ENCODE peak calls at places on chromosomes 5 and 9, in six cellular contexts. One of them, this sample, is unnamed. For H3K4me1, the result is how much of the 10 kb centered on the place peaks cover.

GRCh38 chr5:96758621-96759020 is 49.1 kb downstream of the ERAP1 start:
- DNase-seq in neuronal stem cell: no peak
- DNase-seq in trophoblast cell: no peak
- DNase-seq in mesenchymal stem cell: no peak
- DNase-seq in IMR-90: peak
- DNase-seq in H1: no peak
- DNase-seq in this sample: no peak

GRCh38 chr5:1846583-1846982 is 36.1 kb downstream of the IRX4 start:
- DNase-seq in mesenchymal stem cell: no peak
- DNase-seq in IMR-90: no peak
- DNase-seq in neuronal stem cell: no peak
- DNase-seq in trophoblast cell: no peak
- DNase-seq in H1: no peak
- DNase-seq in this sample: no peak

GRCh38 chr5:109656829-109657228 is 32.9 kb upstream of the MAN2A1 start:
- DNase-seq in neuronal stem cell: no peak
- DNase-seq in H1: no peak
- DNase-seq in mesenchymal stem cell: peak
- DNase-seq in trophoblast cell: peak
- DNase-seq in IMR-90: peak
- DNase-seq in this sample: no peak

GRCh38 chr9:99962685-99963261 is 56.3 kb downstream of the STX17 start:
- DNase-seq in mesenchymal stem cell: peak
- DNase-seq in neuronal stem cell: no peak
- DNase-seq in H1: no peak
- DNase-seq in trophoblast cell: no peak
- DNase-seq in IMR-90: peak
- DNase-seq in this sample: no peak

GRCh38 chr9:36161187-36161586 is 8.0 kb upstream of the CCIN start:
- DNase-seq in mesenchymal stem cell: peak
- DNase-seq in neuronal stem cell: no peak
- DNase-seq in trophoblast cell: no peak
- DNase-seq in H1: no peak
- DNase-seq in IMR-90: peak
- DNase-seq in this sample: no peak

GRCh38 chr9:109012876-109013677 is at the start of gene CTNNAL1:
- DNase-seq in H1: peak
- DNase-seq in neuronal stem cell: peak
- DNase-seq in IMR-90: peak
- DNase-seq in mesenchymal stem cell: peak
- DNase-seq in trophoblast cell: peak
- DNase-seq in this sample: peak

GRCh38 chr9:131095666-131096489 is 453 bp upstream of the AIF1L start:
- DNase-seq in neuronal stem cell: peak
- DNase-seq in H1: peak
- DNase-seq in mesenchymal stem cell: peak
- DNase-seq in trophoblast cell: peak
- DNase-seq in IMR-90: no peak
- DNase-seq in this sample: peak

GRCh38 chr9:5042661-5043178 is 57.6 kb downstream of the JAK2 start:
- DNase-seq in mesenchymal stem cell: no peak
- DNase-seq in IMR-90: no peak
- DNase-seq in neuronal stem cell: no peak
- DNase-seq in trophoblast cell: no peak
- DNase-seq in H1: no peak
- DNase-seq in this sample: no peak

GRCh38 chr9:28779240-28779639 is 1206.0 kb upstream of the C9orf72 start:
- DNase-seq in IMR-90: no peak
- DNase-seq in H1: no peak
- DNase-seq in trophoblast cell: peak
- DNase-seq in mesenchymal stem cell: peak
- DNase-seq in neuronal stem cell: no peak
- DNase-seq in this sample: no peak

GRCh38 chr5:76657091-76657490 is 33.9 kb upstream of the F2RL2 start:
- DNase-seq in H1: no peak
- DNase-seq in mesenchymal stem cell: no peak
- DNase-seq in neuronal stem cell: no peak
- DNase-seq in IMR-90: no peak
- DNase-seq in trophoblast cell: no peak
- DNase-seq in this sample: no peak

GRCh38 chr9:95808001-95808400 is 67.5 kb upstream of the ERCC6L2 start:
- DNase-seq in mesenchymal stem cell: peak
- DNase-seq in neuronal stem cell: no peak
- DNase-seq in H1: no peak
- DNase-seq in IMR-90: peak
- DNase-seq in trophoblast cell: peak
- DNase-seq in this sample: no peak

GRCh38 chr5:159469496-159470370 is 139.4 kb upstream of the IL12B start:
- DNase-seq in trophoblast cell: no peak
- DNase-seq in IMR-90: no peak
- DNase-seq in H1: no peak
- DNase-seq in neuronal stem cell: no peak
- DNase-seq in mesenchymal stem cell: no peak
- DNase-seq in this sample: no peak

GRCh38 chr9:80197661-80198060 is 625.9 kb downstream of the TLE4 start:
- DNase-seq in H1: no peak
- DNase-seq in neuronal stem cell: no peak
- DNase-seq in IMR-90: peak
- DNase-seq in mesenchymal stem cell: no peak
- DNase-seq in trophoblast cell: no peak
- DNase-seq in this sample: no peak

GRCh38 chr5:79702606-79703380 is 13.2 kb downstream of the CMYA5 start:
- DNase-seq in trophoblast cell: peak
- DNase-seq in IMR-90: no peak
- DNase-seq in neuronal stem cell: no peak
- DNase-seq in mesenchymal stem cell: peak
- DNase-seq in H1: no peak
- DNase-seq in this sample: peak

GRCh38 chr5:61678966-61679365 is 346.9 kb downstream of the ZSWIM6 start:
- DNase-seq in H1: no peak
- DNase-seq in IMR-90: no peak
- DNase-seq in neuronal stem cell: no peak
- DNase-seq in trophoblast cell: no peak
- DNase-seq in mesenchymal stem cell: no peak
- DNase-seq in this sample: peak

GRCh38 chr5:77839691-77840090 is 63.6 kb upstream of the TBCA start:
- DNase-seq in H1: no peak
- DNase-seq in mesenchymal stem cell: no peak
- DNase-seq in IMR-90: no peak
- DNase-seq in trophoblast cell: peak
- DNase-seq in neuronal stem cell: no peak
- DNase-seq in this sample: no peak

GRCh38 chr5:2865856-2866546 is 114.5 kb upstream of the IRX2 start:
- DNase-seq in IMR-90: no peak
- DNase-seq in mesenchymal stem cell: no peak
- DNase-seq in trophoblast cell: no peak
- DNase-seq in H1: no peak
- DNase-seq in neuronal stem cell: no peak
- DNase-seq in this sample: no peak

GRCh38 chr9:5976668-5977397 is 38.6 kb downstream of the RANBP6 start:
- DNase-seq in neuronal stem cell: no peak
- DNase-seq in trophoblast cell: no peak
- DNase-seq in mesenchymal stem cell: peak
- DNase-seq in IMR-90: peak
- DNase-seq in H1: no peak
- DNase-seq in this sample: no peak

GRCh38 chr9:120928720-120929389 is 2.3 kb upstream of the TRAF1 start:
- DNase-seq in IMR-90: no peak
- DNase-seq in H1: no peak
- DNase-seq in trophoblast cell: peak
- DNase-seq in mesenchymal stem cell: peak
- DNase-seq in neuronal stem cell: peak
- DNase-seq in this sample: peak

GRCh38 chr9:97889941-97890557 is 32.3 kb downstream of the TRMO start:
- DNase-seq in IMR-90: no peak
- DNase-seq in mesenchymal stem cell: peak
- DNase-seq in neuronal stem cell: peak
- DNase-seq in H1: no peak
- DNase-seq in trophoblast cell: peak
- DNase-seq in this sample: peak

GRCh38 chr5:150300496-150301169 is 2.1 kb downstream of the ARSI start:
- DNase-seq in trophoblast cell: no peak
- DNase-seq in H1: no peak
- DNase-seq in IMR-90: no peak
- DNase-seq in neuronal stem cell: no peak
- DNase-seq in mesenchymal stem cell: no peak
- DNase-seq in this sample: peak

GRCh38 chr5:150299571-150300327 is 3.0 kb downstream of the ARSI start:
- DNase-seq in IMR-90: no peak
- DNase-seq in mesenchymal stem cell: no peak
- DNase-seq in H1: no peak
- DNase-seq in neuronal stem cell: no peak
- DNase-seq in trophoblast cell: peak
- DNase-seq in this sample: peak

GRCh38 chr5:150301901-150302300 is 804 bp downstream of the ARSI start:
- DNase-seq in neuronal stem cell: no peak
- DNase-seq in mesenchymal stem cell: no peak
- DNase-seq in H1: no peak
- DNase-seq in IMR-90: no peak
- DNase-seq in trophoblast cell: no peak
- DNase-seq in this sample: peak

GRCh38 chr5:150302301-150303069 is at the start of gene ARSI:
- DNase-seq in neuronal stem cell: peak
- DNase-seq in IMR-90: no peak
- DNase-seq in mesenchymal stem cell: peak
- DNase-seq in H1: no peak
- DNase-seq in trophoblast cell: peak
- DNase-seq in this sample: peak

GRCh38 chr5:150301170-150301505 is 1.6 kb downstream of the ARSI start:
- DNase-seq in trophoblast cell: no peak
- DNase-seq in neuronal stem cell: no peak
- DNase-seq in H1: no peak
- DNase-seq in IMR-90: peak
- DNase-seq in mesenchymal stem cell: peak
- DNase-seq in this sample: no peak
- H3K4me3 ChIP-seq in trophoblast cell: no peak
- H3K4me3 ChIP-seq in neuronal stem cell: no peak
- H3K4me3 ChIP-seq in H1: no peak
- H3K4me3 ChIP-seq in IMR-90: peak
- H3K4me3 ChIP-seq in mesenchymal stem cell: no peak
- H3K4me3 ChIP-seq in this sample: no peak

GRCh38 chr9:3087697-3088096 is 243.8 kb upstream of the PUM3 start:
- DNase-seq in IMR-90: no peak
- DNase-seq in neuronal stem cell: no peak
- DNase-seq in H1: no peak
- DNase-seq in trophoblast cell: no peak
- DNase-seq in mesenchymal stem cell: no peak
- DNase-seq in this sample: peak

DNA sequence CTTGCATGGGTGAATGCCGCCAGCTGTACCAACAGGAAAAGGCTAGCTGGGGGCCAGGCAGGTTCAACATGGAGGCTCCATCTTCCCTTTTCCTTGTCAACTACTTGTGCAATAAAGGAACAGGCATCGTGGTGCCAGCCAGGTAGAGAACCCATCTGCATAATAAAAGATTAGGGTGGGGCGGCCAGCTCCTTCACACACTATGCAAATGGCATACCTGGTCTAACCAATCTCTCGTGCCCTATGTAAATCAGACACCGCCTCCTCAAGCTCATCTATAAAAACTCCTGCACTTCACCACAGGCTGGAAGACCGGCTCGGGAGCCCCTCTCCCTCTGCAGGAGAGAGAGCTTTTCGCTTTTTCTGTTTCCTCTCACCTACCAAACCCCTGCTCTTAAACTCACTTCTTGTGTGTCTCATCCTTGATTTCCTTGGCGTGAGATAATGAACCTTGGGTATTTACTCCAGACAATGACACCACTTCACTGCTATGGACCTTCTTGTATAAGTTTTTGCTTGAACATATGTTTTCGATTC is 244.3 kb upstream of the PUM3 start:
- DNase-seq in H1: peak
- DNase-seq in IMR-90: no peak
- DNase-seq in mesenchymal stem cell: no peak
- DNase-seq in trophoblast cell: no peak
- DNase-seq in neuronal stem cell: no peak
- DNase-seq in this sample: peak
- H2BK120ac ChIP-seq in H1: no peak
- H2BK120ac ChIP-seq in IMR-90: no peak
- H2BK120ac ChIP-seq in mesenchymal stem cell: no peak
- H2BK120ac ChIP-seq in trophoblast cell: no peak
- H2BK120ac ChIP-seq in neuronal stem cell: no peak
- H2BK120ac ChIP-seq in this sample: no peak

GRCh38 chr9:127972316-127972871 is 8.4 kb downstream of the EEIG1 start:
- DNase-seq in H1: no peak
- DNase-seq in mesenchymal stem cell: peak
- DNase-seq in neuronal stem cell: no peak
- DNase-seq in IMR-90: no peak
- DNase-seq in trophoblast cell: no peak
- DNase-seq in this sample: no peak
- H3K4me1 ChIP-seq in H1: half or more
- H3K4me1 ChIP-seq in mesenchymal stem cell: half or more
- H3K4me1 ChIP-seq in neuronal stem cell: under half
- H3K4me1 ChIP-seq in IMR-90: half or more
- H3K4me1 ChIP-seq in trophoblast cell: half or more
- H3K4me1 ChIP-seq in this sample: under half

DNA sequence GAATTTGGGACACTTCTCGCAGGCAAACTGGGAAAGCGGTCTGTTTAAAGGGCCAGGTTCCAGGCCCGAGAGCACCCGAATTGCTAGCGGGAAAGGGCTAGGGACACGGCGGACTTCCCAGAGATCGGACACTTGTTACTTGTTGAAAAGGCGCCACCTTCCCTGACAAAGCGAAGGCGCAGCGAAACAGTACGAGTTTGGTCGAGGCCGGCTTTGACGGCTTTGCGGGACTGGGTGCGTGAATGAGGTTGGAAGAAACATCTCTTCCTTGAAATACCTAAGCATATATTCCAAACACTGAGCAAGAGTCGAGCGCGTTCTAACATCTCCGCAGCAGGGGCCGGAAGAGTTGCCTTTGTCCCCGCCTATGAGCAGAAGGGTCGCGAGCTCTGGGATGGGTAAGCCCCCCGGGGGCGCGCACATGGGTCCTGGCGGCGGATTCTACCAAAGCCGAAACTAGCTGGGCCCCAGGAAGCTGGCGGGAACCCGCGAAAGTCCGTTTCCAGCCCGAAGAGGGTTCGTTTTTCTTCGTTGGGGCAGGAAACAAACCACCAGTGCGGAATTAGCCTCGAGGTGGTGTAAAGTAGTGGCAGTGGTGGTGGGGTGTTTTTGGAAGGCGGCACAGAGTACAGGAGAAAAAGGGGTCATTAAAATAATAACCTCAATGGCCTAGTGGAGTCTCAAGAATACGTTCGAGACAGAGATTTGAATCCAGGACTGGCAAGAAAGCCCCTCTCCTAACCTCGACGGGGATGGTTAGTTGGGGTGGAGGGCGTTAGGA is 1.5 kb downstream of the GDNF start:
- DNase-seq in IMR-90: peak
- DNase-seq in mesenchymal stem cell: peak
- DNase-seq in trophoblast cell: peak
- DNase-seq in H1: no peak
- DNase-seq in neuronal stem cell: no peak
- DNase-seq in this sample: peak
- H3K4me3 ChIP-seq in IMR-90: peak
- H3K4me3 ChIP-seq in mesenchymal stem cell: peak
- H3K4me3 ChIP-seq in trophoblast cell: peak
- H3K4me3 ChIP-seq in H1: peak
- H3K4me3 ChIP-seq in neuronal stem cell: no peak
- H3K4me3 ChIP-seq in this sample: no peak